ENCODE peak calls at places on chromosomes 4 and X, in six cellular contexts. R is suprapubic skin, E is GM12878, T is K562, N is transverse colon, F is stomach. P is an unnamed sample. For H3K9me3 and H3K36me3, the result is how much of the 10 kb centered on the place peaks cover.

GRCh38 chrX:49247916-49248811 is 12.9 kb downstream of the CCDC22 start:
- DNase-seq in N (no peak), F (no peak), T (no peak), R (no peak), E (no peak), P (no peak)

GRCh38 chrX:85828771-85829170 is 218.6 kb downstream of the CHM start:
- DNase-seq in E (no peak), N (no peak), F (no peak), R (no peak), T (no peak), P (no peak)

GRCh38 chr4:106615961-106616360 is 247.4 kb upstream of the GIMD1 start:
- DNase-seq in E (no peak), T (no peak), N (no peak), R (no peak), F (no peak), P (no peak)

GRCh38 chr4:111991797-111992196 is 153.5 kb upstream of the FAM241A start:
- DNase-seq in R (no peak), T (no peak), F (no peak), E (peak), N (no peak), P (no peak)

GRCh38 chrX:41781500-41781899 is 57.5 kb downstream of the GPR82 start:
- DNase-seq in R (no peak), N (no peak), E (no peak), F (no peak), T (peak), P (no peak)

GRCh38 chrX:78708171-78708570 is 39.3 kb upstream of the LPAR4 start:
- DNase-seq in E (no peak), T (no peak), F (no peak), N (peak), R (no peak), P (peak)

GRCh38 chrX:118977424-118977823 is 3.0 kb downstream of the LONRF3 start:
- DNase-seq in R (no peak), E (no peak), N (no peak), T (no peak), F (no peak), P (no peak)

GRCh38 chr4:41796545-41797210 is 48.2 kb upstream of the PHOX2B start:
- DNase-seq in T (no peak), R (no peak), N (no peak), E (no peak), F (no peak), P (no peak)

GRCh38 chr4:64489628-64490027 is 80.4 kb upstream of the TECRL start:
- DNase-seq in T (no peak), F (no peak), N (no peak), E (no peak), R (no peak), P (no peak)

GRCh38 chrX:43836435-43837184 is 45.6 kb downstream of the MAOB start:
- DNase-seq in F (no peak), T (peak), N (no peak), R (no peak), E (no peak), P (no peak)

GRCh38 chr4:172985552-172985951 is 183.1 kb upstream of the GALNT7 start:
- DNase-seq in R (no peak), N (no peak), T (no peak), E (no peak), F (no peak), P (no peak)

GRCh38 chrX:2397648-2398340 is 103.0 kb downstream of the DHRSX start:
- DNase-seq in N (no peak), E (no peak), R (peak), F (no peak), T (no peak), P (no peak)

GRCh38 chr4:139635966-139636365 is 29.7 kb upstream of the MGST2 start:
- DNase-seq in R (no peak), E (no peak), T (no peak), N (no peak), F (no peak), P (no peak)

GRCh38 chr4:170004656-170005250 is 21.4 kb downstream of the MFAP3L start:
- DNase-seq in F (no peak), N (no peak), E (no peak), T (no peak), R (no peak), P (no peak)

GRCh38 chrX:139106111-139106510 is 394.6 kb upstream of the FGF13 start:
- DNase-seq in R (no peak), F (no peak), T (no peak), E (no peak), N (no peak), P (no peak)

GRCh38 chrX:26334232-26334631 is 118.3 kb downstream of the MAGEB5 start:
- DNase-seq in E (no peak), T (no peak), F (no peak), N (no peak), R (no peak), P (no peak)

GRCh38 chrX:56232221-56233082 is at the start of gene KLF8:
- DNase-seq in T (peak), E (no peak), N (peak), F (peak), R (peak), P (peak)

GRCh38 chrX:66045894-66046293 is 6.0 kb upstream of the VSIG4 start:
- DNase-seq in R (no peak), N (no peak), E (no peak), F (no peak), T (no peak), P (no peak)

GRCh38 chr4:25088342-25088952 is 57.7 kb upstream of the LGI2 start:
- DNase-seq in E (no peak), N (no peak), T (peak), F (no peak), R (no peak), P (no peak)

GRCh38 chr4:128229458-128229805 is 58.2 kb downstream of the PGRMC2 start:
- DNase-seq in R (no peak), E (no peak), F (no peak), T (no peak), N (no peak), P (no peak)

GRCh38 chr4:76504613-76505465 is 69.8 kb downstream of the SHROOM3 start:
- DNase-seq in T (peak), R (no peak), N (no peak), E (no peak), F (no peak), P (no peak)

GRCh38 chrX:14922437-14922836 is 49.2 kb downstream of the MOSPD2 start:
- DNase-seq in F (no peak), R (no peak), N (no peak), E (no peak), T (no peak), P (no peak)

GRCh38 chrX:132004728-132005127 is 18.4 kb upstream of the STK26 start:
- DNase-seq in F (no peak), T (peak), E (no peak), N (no peak), R (no peak), P (no peak)

GRCh38 chr4:105963461-105964400 is 68.5 kb downstream of the NPNT start:
- DNase-seq in T (peak), E (no peak), N (no peak), F (no peak), R (no peak), P (no peak)

GRCh38 chr4:184315675-184316359 is 98.1 kb upstream of the ENPP6 start:
- DNase-seq in T (no peak), R (no peak), F (no peak), N (no peak), E (no peak), P (no peak)

GRCh38 chrX:20046270-20046669 is 55.4 kb upstream of the BCLAF3 start:
- DNase-seq in N (no peak), F (no peak), T (no peak), R (no peak), E (no peak), P (no peak)

GRCh38 chr4:106263594-106264330 is 52.2 kb downstream of the TBCK start:
- DNase-seq in T (no peak), F (no peak), R (no peak), N (no peak), E (no peak), P (no peak)

GRCh38 chr4:2104556-2105345 is 45.6 kb downstream of the NAT8L start:
- DNase-seq in E (no peak), T (no peak), N (no peak), F (no peak), R (no peak), P (no peak)
- H3K9me3 ChIP-seq in E (under half), T (under half), N (under half), F (under half), R (under half), P (under half)

GRCh38 chr4:150476776-150477175 is 105.2 kb upstream of the MAB21L2 start:
- DNase-seq in F (no peak), T (peak), N (no peak), R (no peak), E (no peak), P (no peak)
- H3K36me3 ChIP-seq in F (under half), T (under half), N (under half), R (under half), E (under half), P (under half)

GRCh38 chrX:10832103-10832502 is 211.7 kb upstream of the MID1 start:
- DNase-seq in T (no peak), E (no peak), R (no peak), N (no peak), F (no peak), P (no peak)

GRCh38 chrX:10828640-10829039 is 208.3 kb upstream of the MID1 start:
- DNase-seq in T (no peak), E (no peak), N (peak), R (no peak), F (peak), P (no peak)

DNA sequence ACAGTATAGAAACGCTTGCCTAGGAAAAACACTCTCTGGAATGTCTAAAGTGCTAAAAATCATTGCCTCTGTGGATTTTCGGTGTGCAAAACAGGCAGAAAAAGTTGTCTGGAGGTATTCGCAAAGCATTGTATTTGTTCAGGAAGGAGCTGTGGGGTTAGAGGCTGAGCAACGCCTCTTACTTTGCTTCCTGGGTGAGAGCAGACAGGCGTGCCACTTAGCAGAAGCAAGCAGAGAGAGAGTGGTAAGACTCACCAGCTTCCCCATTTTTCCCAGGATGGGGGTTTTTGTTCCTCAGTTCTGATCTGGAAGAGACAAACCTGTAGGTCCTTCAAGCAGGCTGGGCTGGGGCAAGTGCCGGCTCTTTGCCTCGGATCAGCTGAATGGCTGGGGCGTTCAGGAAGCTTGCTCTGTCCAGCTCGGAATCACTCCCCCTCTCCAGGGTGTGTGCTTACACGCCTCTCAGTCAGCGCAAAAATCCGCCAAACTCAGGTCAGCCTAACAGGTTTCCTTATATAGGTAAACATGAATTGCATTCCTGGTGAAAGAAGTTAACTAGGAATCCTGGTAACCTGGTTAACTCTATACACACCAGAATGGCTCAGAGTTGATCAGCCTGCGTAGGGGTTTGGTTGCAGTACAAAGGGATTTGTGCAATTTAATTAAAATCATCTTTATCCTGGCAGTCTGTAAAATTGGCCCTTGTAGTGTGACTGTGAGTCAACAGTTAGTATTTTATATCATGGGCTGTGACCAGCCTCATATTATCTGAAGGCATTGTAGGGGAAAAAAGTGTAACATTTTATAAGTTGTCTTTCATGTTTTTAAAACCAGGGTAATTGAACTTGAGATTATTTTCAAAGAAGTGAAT is 213.1 kb upstream of the MID1 start:
- DNase-seq in T (no peak), N (peak), F (peak), E (no peak), R (peak), P (peak)
- TF ChIP-seq EP300 in T (no peak), N (no peak), F (no peak), E (no peak), R (no peak), P (no peak)

GRCh38 chr4:373062-373839 is 35.6 kb downstream of the ZNF141 start:
- DNase-seq in R (no peak), T (no peak), E (no peak), F (no peak), N (no peak), P (no peak)
- H3K9me3 ChIP-seq in R (half or more), T (under half), E (under half), F (half or more), N (half or more), P (under half)

GRCh38 chr4:153512162-153512852 is 46.1 kb downstream of the TMEM131L start:
- DNase-seq in N (no peak), F (no peak), E (no peak), R (no peak), T (no peak), P (no peak)

GRCh38 chr4:153510252-153511001 is 44.3 kb downstream of the TMEM131L start:
- DNase-seq in E (no peak), T (no peak), N (no peak), F (no peak), R (no peak), P (no peak)

GRCh38 chr4:153511104-153511503 is 44.9 kb downstream of the TMEM131L start:
- DNase-seq in R (no peak), T (no peak), F (no peak), N (no peak), E (no peak), P (no peak)

GRCh38 chr4:153507679-153508073 is 41.5 kb downstream of the TMEM131L start:
- DNase-seq in F (peak), E (no peak), R (no peak), T (no peak), N (no peak), P (no peak)

DNA sequence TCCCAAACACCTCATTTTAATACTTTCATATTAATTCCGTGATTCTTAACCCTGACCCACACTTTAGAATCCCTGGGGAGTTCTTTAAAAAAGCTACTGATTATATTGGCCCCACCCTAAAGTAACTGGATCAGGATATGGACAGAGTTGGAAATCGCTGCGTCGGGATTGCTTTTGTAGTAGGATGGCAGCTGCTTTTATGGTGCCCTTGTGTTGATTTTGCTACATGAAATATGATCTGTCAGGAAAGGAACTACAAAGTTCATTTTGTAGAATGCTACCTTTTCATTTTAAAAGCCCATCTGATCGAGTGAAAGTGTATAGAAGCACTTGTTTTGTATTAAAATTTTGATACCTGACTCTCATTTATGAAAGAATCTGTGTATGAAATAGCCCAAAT is 43.6 kb downstream of the TMEM131L start:
- DNase-seq in E (no peak), N (peak), R (no peak), T (no peak), F (no peak), P (no peak)
- H3K36me3 ChIP-seq in E (under half), N (under half), R (under half), T (under half), F (under half), P (under half)

GRCh38 chr4:23333946-23334878 is 555.6 kb downstream of the PPARGC1A start:
- DNase-seq in R (no peak), N (no peak), F (no peak), T (peak), E (peak), P (no peak)
- TF ChIP-seq EP300 in R (no peak), N (no peak), F (no peak), T (peak), E (peak), P (no peak)